ENCODE peak calls at places on chromosomes 5 and 9, in eight cellular contexts. X, V, D, A, F, B, S and C are unnamed samples.

GRCh38 chr9:93299418-93300174 is 115.7 kb downstream of the WNK2 start:
- DNase-seq in X (no peak), V (no peak), D (no peak), A (no peak), F (no peak), B (no peak), S (no peak), C (no peak)

GRCh38 chr9:114367823-114368609 is 19.8 kb downstream of the AKNA start:
- DNase-seq in X (no peak), V (no peak), D (no peak), A (no peak), F (no peak), B (no peak), S (no peak), C (no peak)

GRCh38 chr5:55918097-55919035 is 67.2 kb downstream of the IL31RA start:
- DNase-seq in X (no peak), V (no peak), D (no peak), A (no peak), F (no peak), B (no peak), S (peak), C (no peak)

GRCh38 chr5:140363631-140364471 is 3.9 kb downstream of the SLC4A9 start:
- DNase-seq in X (no peak), V (no peak), D (no peak), A (no peak), F (no peak), B (no peak), S (no peak), C (no peak)

GRCh38 chr5:150609843-150610584 is 30.4 kb upstream of the SYNPO start:
- DNase-seq in X (no peak), V (no peak), D (peak), A (no peak), F (no peak), B (no peak), S (no peak), C (no peak)

GRCh38 chr9:135230386-135230765 is 142.9 kb downstream of the OLFM1 start:
- DNase-seq in X (no peak), V (no peak), D (no peak), A (no peak), F (no peak), B (no peak), S (no peak), C (no peak)

GRCh38 chr9:116207371-116208111 is 54.0 kb downstream of the PAPPA start:
- DNase-seq in X (no peak), V (no peak), D (no peak), A (no peak), F (no peak), B (no peak), S (no peak), C (no peak)

GRCh38 chr9:89463986-89464901 is 33.7 kb downstream of the SEMA4D start:
- DNase-seq in X (no peak), V (peak), D (no peak), A (no peak), F (peak), B (peak), S (peak), C (peak)

GRCh38 chr9:110714314-110714713 is 45.7 kb downstream of the MUSK start:
- DNase-seq in X (no peak), V (no peak), D (no peak), A (no peak), F (no peak), B (peak), S (no peak), C (no peak)

GRCh38 chr5:163489055-163489744 is 16.2 kb upstream of the MAT2B start:
- DNase-seq in X (peak), V (no peak), D (no peak), A (peak), F (no peak), B (peak), S (no peak), C (no peak)

GRCh38 chr5:133232011-133232410 is 180.2 kb downstream of the HSPA4 start:
- DNase-seq in X (no peak), V (no peak), D (no peak), A (no peak), F (no peak), B (no peak), S (no peak), C (no peak)

GRCh38 chr9:4734150-4734549 is 6.9 kb downstream of the AK3 start:
- DNase-seq in X (no peak), V (no peak), D (no peak), A (no peak), F (no peak), B (no peak), S (no peak), C (no peak)

GRCh38 chr9:107749787-107750444 is 260.3 kb upstream of the KLF4 start:
- DNase-seq in X (peak), V (no peak), D (peak), A (peak), F (no peak), B (peak), S (no peak), C (no peak)

GRCh38 chr9:96186601-96187011 is 115.4 kb downstream of the HSD17B3 start:
- DNase-seq in X (peak), V (no peak), D (peak), A (no peak), F (no peak), B (peak), S (no peak), C (no peak)